ENCODE peak calls at places on chromosomes 4 and X, in four cellular contexts. C is H1, K is endothelial cell of umbilical vein, B is mesendoderm. O is an unnamed sample. For H3K4me1, the result is how much of the 10 kb centered on the place peaks cover.

GRCh38 chr4:184097240-184097619 is 120.4 kb downstream of the ENPP6 start:
- DNase-seq in C (peak), K (no peak), B (peak), O (no peak)

GRCh38 chrX:68934922-68935321 is 106.1 kb downstream of the EFNB1 start:
- DNase-seq in C (no peak), K (no peak), B (no peak), O (no peak)

GRCh38 chr4:48042979-48043461 is 26.4 kb downstream of the NIPAL1 start:
- DNase-seq in C (no peak), K (no peak), B (peak), O (no peak)

GRCh38 chrX:42398967-42399631 is 378.9 kb downstream of the PPP1R2C start:
- DNase-seq in C (no peak), K (peak), B (peak), O (no peak)

GRCh38 chr4:124111922-124112321 is 600.6 kb downstream of the ANKRD50 start:
- DNase-seq in C (peak), K (peak), B (peak), O (peak)

GRCh38 chr4:125486354-125486753 is 171.6 kb downstream of the FAT4 start:
- DNase-seq in C (no peak), K (no peak), B (no peak), O (no peak)

GRCh38 chr4:73599182-73599581 is 21.1 kb downstream of the RASSF6 start:
- DNase-seq in C (no peak), K (peak), B (peak), O (peak)

GRCh38 chrX:148500428-148501120 is at the start of gene AFF2:
- DNase-seq in C (no peak), K (peak), B (peak), O (peak)

GRCh38 chrX:15738686-15739016 is 581 bp downstream of the CA5B start:
- DNase-seq in C (no peak), K (no peak), B (no peak), O (no peak)

GRCh38 chr4:143199503-143199902 is 14.8 kb downstream of the USP38 start:
- DNase-seq in C (no peak), K (no peak), B (no peak), O (no peak)

DNA sequence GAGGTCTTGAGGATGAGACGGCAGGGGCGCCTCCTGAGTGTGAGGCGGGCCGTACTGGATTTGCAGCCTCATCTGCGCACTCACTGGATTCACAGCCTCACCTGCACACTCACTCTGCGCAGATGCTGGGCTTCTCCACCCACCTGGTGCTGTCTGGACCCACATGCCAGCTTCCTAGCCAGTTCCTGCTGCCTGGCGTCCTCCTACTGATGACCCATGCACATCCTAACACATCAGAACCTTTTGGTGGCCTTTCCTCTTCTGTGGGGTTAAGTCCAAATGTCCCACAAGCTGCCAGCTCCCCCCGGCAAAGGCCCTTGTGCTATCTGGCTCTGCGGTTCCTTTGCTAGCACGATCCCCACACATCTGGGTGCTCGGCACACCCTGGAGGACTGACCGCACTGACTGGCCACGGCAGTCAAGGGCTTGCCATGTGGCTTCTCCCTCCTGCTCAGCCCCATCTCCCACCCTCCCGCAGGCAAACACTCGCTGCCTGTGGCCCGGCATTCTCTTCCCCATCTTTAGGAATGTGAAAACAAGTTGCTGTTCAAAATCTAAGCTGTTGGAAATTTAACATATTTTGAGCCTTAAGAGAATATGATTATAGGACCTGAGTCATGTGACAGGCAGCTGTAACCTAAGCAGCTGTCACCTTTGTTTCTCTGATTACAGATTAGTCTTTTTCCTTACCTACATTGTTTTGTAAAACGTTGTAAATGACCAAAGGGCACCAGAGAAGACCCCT is 39.4 kb upstream of the AFAP1 start:
- DNase-seq in C (no peak), K (no peak), B (peak), O (no peak)
- H3K4me2 ChIP-seq in C (no peak), K (no peak), B (no peak), O (no peak)

DNA sequence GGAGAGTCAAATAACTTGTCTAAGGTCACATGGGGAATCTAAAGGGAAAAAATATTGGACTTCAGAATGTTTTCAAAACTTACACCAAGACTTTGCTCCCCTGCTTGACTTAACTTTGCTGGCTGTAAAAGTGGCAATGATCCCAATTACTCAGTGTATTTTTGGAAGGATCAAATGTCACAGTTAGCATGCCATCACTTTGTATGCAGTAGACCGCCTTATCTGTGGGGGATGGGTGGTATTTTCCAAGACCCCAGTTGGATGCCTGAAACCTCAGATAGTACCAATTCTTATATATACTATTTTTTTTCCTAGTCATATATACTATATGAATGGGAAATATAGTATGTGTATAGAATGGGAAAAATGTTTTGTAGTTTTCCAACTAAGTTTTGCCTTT is 53.4 kb downstream of the COL4A6 start:
- DNase-seq in C (no peak), K (no peak), B (peak), O (no peak)
- H3K4me1 ChIP-seq in C (under half), K (under half), B (under half), O (under half)

GRCh38 chr4:152579107-152579764 is 43.3 kb upstream of the FBXW7 start:
- DNase-seq in C (no peak), K (no peak), B (no peak), O (no peak)
- H3K4me2 ChIP-seq in C (no peak), K (no peak), B (no peak), O (no peak)

DNA sequence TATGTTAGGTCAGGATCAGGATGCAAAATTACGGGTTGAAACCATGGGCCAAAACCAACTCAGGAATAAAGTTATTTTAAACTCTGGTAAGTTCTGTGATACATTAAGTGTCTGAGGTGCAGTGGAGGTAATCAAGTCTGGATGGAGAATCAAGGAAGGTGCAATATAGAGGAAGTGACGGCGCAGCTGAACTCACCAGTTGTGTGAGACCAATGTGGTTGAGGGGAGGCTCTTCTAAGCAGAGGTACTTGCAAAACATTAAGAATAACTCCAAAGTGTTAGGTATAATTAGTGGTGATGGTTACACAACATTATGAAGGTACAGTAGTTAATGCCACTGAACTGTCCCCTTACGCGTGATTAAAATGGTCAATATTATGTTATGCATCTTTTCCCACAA is 19.7 kb downstream of the GAB3 start:
- DNase-seq in C (no peak), K (no peak), B (no peak), O (no peak)
- H3K4me1 ChIP-seq in C (under half), K (half or more), B (under half), O (under half)

DNA sequence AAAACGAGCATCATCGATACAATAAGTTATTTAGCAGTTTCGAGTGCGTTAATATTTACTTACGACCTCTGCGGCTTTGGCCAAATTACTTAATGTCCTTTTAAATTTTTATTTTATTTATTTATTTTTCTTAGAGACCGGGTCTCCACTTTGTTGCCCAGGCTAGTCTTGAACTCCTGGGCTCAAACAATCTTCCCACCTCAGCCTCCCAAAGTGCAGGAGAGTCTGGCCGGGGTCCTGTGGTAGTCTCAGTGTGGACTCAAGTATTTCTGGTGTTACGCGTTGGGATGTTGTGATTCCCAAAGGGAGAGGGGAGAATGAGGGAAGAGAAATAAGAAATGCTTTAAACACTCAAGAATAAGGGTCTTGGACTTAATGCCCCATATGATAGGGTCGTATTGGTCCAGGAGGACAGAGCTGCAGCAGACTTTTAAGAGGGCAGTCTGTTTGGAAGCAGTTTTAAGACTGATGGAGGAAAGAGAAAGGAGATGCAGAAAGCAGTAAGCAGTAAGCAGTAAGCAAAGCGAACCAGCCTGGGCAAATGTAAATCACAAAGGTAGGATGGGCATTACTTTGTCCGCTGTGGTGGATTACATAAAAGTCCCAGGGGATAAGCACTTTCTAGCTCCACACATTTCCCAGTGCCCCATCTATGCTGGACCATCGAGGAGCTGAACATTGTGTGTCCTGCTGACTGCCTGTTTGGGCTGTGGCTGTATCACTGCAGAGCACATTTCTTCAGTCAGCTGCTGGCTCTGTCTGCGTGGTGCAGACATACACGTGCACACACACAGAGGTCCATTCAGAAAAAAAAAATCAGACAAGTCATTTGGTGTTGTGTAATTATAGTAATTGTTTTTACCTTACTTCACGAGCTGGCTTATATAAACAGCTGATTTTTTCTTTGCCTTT is 767 bp upstream of the PDLIM3 start:
- DNase-seq in C (no peak), K (peak), B (no peak), O (no peak)
- H3K4me2 ChIP-seq in C (peak), K (peak), B (peak), O (peak)

GRCh38 chr4:86544313-86544966 is 49.7 kb upstream of the PTPN13 start:
- DNase-seq in C (no peak), K (no peak), B (no peak), O (no peak)
- H3K4me1 ChIP-seq in C (under half), K (under half), B (under half), O (under half)

DNA sequence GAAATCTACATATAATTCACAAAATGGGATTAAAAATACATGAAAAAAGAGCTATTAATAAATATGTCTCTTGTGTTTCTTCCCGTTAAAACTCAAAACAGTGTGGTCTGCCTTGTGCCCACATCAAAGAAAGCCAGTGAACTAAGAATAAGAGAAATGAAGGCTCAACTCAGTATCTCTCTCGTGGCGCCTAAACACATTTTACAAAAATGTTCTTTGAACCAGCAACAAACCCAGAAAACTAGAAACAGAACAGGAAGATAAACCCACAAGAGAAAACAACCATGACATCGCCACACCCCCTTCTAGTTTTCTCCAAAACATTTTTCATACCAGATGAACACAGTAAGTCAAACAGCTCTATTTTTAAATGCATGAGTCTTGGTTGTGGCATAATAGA is 130.1 kb downstream of the DCHS2 start:
- DNase-seq in C (no peak), K (no peak), B (no peak), O (no peak)
- H3K4me2 ChIP-seq in C (no peak), K (no peak), B (no peak), O (no peak)

GRCh38 chrX:119669424-119670037 is 23.4 kb downstream of the SEPTIN6 start:
- DNase-seq in C (no peak), K (peak), B (no peak), O (peak)
- H3K4me1 ChIP-seq in C (under half), K (under half), B (under half), O (under half)

O was measured in fibroblast of lung.